ENCODE peak calls at places on chromosome 7, in eight cellular contexts. G is heart left ventricle; J is mucosa of gallbladder; F is A549; P is occipital lobe; X is midbrain; C is effector CD4-positive, alpha-beta T cell; A is astrocyte of the spinal cord. D is an unnamed sample.

GRCh38 chr7:141072548-141073172 is 1.2 kb upstream of the TMEM178B start:
- DNase-seq in G (peak), J (peak), F (peak), P (peak), X (peak), C (no peak), A (peak), D (peak)

GRCh38 chr7:2306688-2307087 is 7.6 kb downstream of the SNX8 start:
- DNase-seq in G (no peak), J (no peak), F (no peak), P (no peak), X (no peak), C (no peak), A (no peak), D (peak)

GRCh38 chr7:41315764-41316163 is 387.1 kb downstream of the INHBA start:
- DNase-seq in G (peak), J (no peak), F (no peak), P (no peak), X (no peak), C (no peak), A (no peak), D (no peak)

GRCh38 chr7:101828308-101829020 is 11.0 kb downstream of the CUX1 start:
- DNase-seq in G (no peak), J (no peak), F (no peak), P (no peak), X (no peak), C (no peak), A (no peak), D (no peak)

GRCh38 chr7:93516834-93517233 is 57.7 kb downstream of the CALCR start:
- DNase-seq in G (no peak), J (no peak), F (no peak), P (no peak), X (no peak), C (no peak), A (no peak), D (no peak)

GRCh38 chr7:129240119-129240815 is 15.4 kb downstream of the AHCYL2 start:
- DNase-seq in G (no peak), J (no peak), F (no peak), P (peak), X (peak), C (no peak), A (no peak), D (peak)

GRCh38 chr7:137873979-137874378 is 27.2 kb upstream of the DGKI start:
- DNase-seq in G (no peak), J (no peak), F (no peak), P (no peak), X (no peak), C (no peak), A (no peak), D (no peak)

GRCh38 chr7:25389489-25390106 is 161.3 kb upstream of the NPVF start:
- DNase-seq in G (no peak), J (peak), F (peak), P (no peak), X (peak), C (no peak), A (peak), D (peak)

GRCh38 chr7:121530251-121531174 is 134.4 kb upstream of the FAM3C start:
- DNase-seq in G (peak), J (no peak), F (peak), P (no peak), X (no peak), C (peak), A (peak), D (peak)

GRCh38 chr7:377069-378040 is 87.4 kb downstream of the FOXL3 start:
- DNase-seq in G (no peak), J (no peak), F (no peak), P (no peak), X (no peak), C (no peak), A (no peak), D (no peak)

GRCh38 chr7:47578581-47579270 is 3.2 kb downstream of the TNS3 start:
- DNase-seq in G (no peak), J (no peak), F (no peak), P (no peak), X (no peak), C (no peak), A (peak), D (peak)

GRCh38 chr7:157944734-157945291 is 608.0 kb downstream of the DNAJB6 start:
- DNase-seq in G (no peak), J (no peak), F (no peak), P (no peak), X (no peak), C (no peak), A (no peak), D (no peak)

GRCh38 chr7:117127585-117128168 is 174.4 kb downstream of the ST7 start:
- DNase-seq in G (peak), J (peak), F (no peak), P (no peak), X (peak), C (peak), A (peak), D (peak)

GRCh38 chr7:75732764-75733630 is 5.7 kb downstream of the HIP1 start:
- DNase-seq in G (no peak), J (no peak), F (peak), P (no peak), X (no peak), C (no peak), A (peak), D (no peak)

GRCh38 chr7:1927942-1928341 is 257.9 kb downstream of the ELFN1 start:
- DNase-seq in G (no peak), J (no peak), F (no peak), P (no peak), X (no peak), C (no peak), A (no peak), D (no peak)

GRCh38 chr7:135536160-135536559 is 21.6 kb upstream of the NUP205 start:
- DNase-seq in G (no peak), J (no peak), F (no peak), P (no peak), X (no peak), C (no peak), A (peak), D (peak)

GRCh38 chr7:55594870-55595269 is 22.6 kb upstream of the VOPP1 start:
- DNase-seq in G (no peak), J (no peak), F (no peak), P (no peak), X (no peak), C (no peak), A (no peak), D (no peak)

GRCh38 chr7:112202819-112203218 is 3.4 kb downstream of the DOCK4 start:
- DNase-seq in G (no peak), J (no peak), F (no peak), P (no peak), X (no peak), C (peak), A (no peak), D (no peak)

GRCh38 chr7:31478744-31479143 is 35.1 kb upstream of the ITPRID1 start:
- DNase-seq in G (no peak), J (no peak), F (no peak), P (no peak), X (no peak), C (no peak), A (no peak), D (no peak)

GRCh38 chr7:123360631-123361030 is 160.9 kb upstream of the SLC13A1 start:
- DNase-seq in G (no peak), J (no peak), F (no peak), P (no peak), X (no peak), C (no peak), A (no peak), D (no peak)

GRCh38 chr7:24825315-24825917 is 68.2 kb upstream of the GSDME start:
- DNase-seq in G (no peak), J (peak), F (no peak), P (no peak), X (no peak), C (no peak), A (no peak), D (peak)

GRCh38 chr7:140675726-140676125 is 3.0 kb downstream of the ADCK2 start:
- DNase-seq in G (no peak), J (no peak), F (no peak), P (no peak), X (no peak), C (no peak), A (no peak), D (no peak)

D was measured in bronchial epithelial cell.